ENCODE peak calls at places on chromosomes 13 and 19, in four cellular contexts. K is body of pancreas, V is left ventricle myocardium inferior, R is heart right ventricle. Z is an unnamed sample.

GRCh38 chr19:53545271-53546065 is 7.5 kb downstream of the ZNF331 start:
- DNase-seq in K (no peak), V (no peak), R (no peak), Z (no peak)

GRCh38 chr19:11538232-11539036 is at the start of gene CNN1:
- DNase-seq in K (no peak), V (peak; percentile 66), R (peak; percentile 80), Z (peak; percentile 96)

GRCh38 chr19:709965-710714 is 1.4 kb downstream of the PALM start:
- DNase-seq in K (no peak), V (peak; percentile 78), R (peak; percentile 67), Z (no peak)

GRCh38 chr19:18021121-18021755 is 13.3 kb downstream of the ARRDC2 start:
- DNase-seq in K (peak; percentile 74), V (peak; percentile 91), R (peak; percentile 91), Z (peak; percentile 94)

GRCh38 chr13:43116242-43116641 is 92.9 kb downstream of the DNAJC15 start:
- DNase-seq in K (no peak), V (no peak), R (no peak), Z (no peak)

GRCh38 chr19:14149509-14149994 is 13.2 kb upstream of the ASF1B start:
- DNase-seq in K (peak; percentile 26), V (peak; percentile 85), R (peak; percentile 77), Z (peak; percentile 86)

GRCh38 chr19:35745328-35746086 is at the start of the genes PSENEN and U2AF1L4:
- DNase-seq in K (peak; percentile 99), V (peak; percentile 96), R (peak; percentile 98), Z (peak; percentile 98)

GRCh38 chr19:33171916-33172359 is 22.2 kb upstream of the LRP3 start:
- DNase-seq in K (no peak), V (no peak), R (no peak), Z (no peak)

GRCh38 chr19:1244693-1245451 is 3.3 kb downstream of the ATP5F1D start:
- DNase-seq in K (peak; percentile 73), V (peak; percentile 87), R (peak; percentile 76), Z (no peak)

GRCh38 chr13:46171223-46171622 is 10.8 kb downstream of the LCP1 start:
- DNase-seq in K (no peak), V (no peak), R (no peak), Z (no peak)

GRCh38 chr19:1318678-1319471 is 33.2 kb downstream of the EFNA2 start:
- DNase-seq in K (no peak), V (no peak), R (no peak), Z (no peak)

GRCh38 chr19:54433697-54434096 is 15.3 kb upstream of the LENG8 start:
- DNase-seq in K (no peak), V (no peak), R (peak; percentile 2), Z (no peak)

GRCh38 chr19:35142531-35143230 is 374 bp upstream of the FXYD7 start:
- DNase-seq in K (peak; percentile 85), V (peak; percentile 40), R (no peak), Z (no peak)

GRCh38 chr13:21324793-21325192 is 134.3 kb downstream of the ZDHHC20 start:
- DNase-seq in K (no peak), V (no peak), R (no peak), Z (no peak)

GRCh38 chr13:21330126-21330861 is 128.8 kb downstream of the ZDHHC20 start:
- DNase-seq in K (no peak), V (no peak), R (no peak), Z (no peak)

GRCh38 chr13:21328201-21328600 is 130.9 kb downstream of the ZDHHC20 start:
- DNase-seq in K (no peak), V (no peak), R (no peak), Z (no peak)

GRCh38 chr13:21326155-21327030 is 132.7 kb downstream of the ZDHHC20 start:
- DNase-seq in K (peak; percentile 48), V (no peak), R (no peak), Z (no peak)

GRCh38 chr13:21328836-21329477 is 130.1 kb downstream of the ZDHHC20 start:
- DNase-seq in K (no peak), V (no peak), R (no peak), Z (no peak)
- H3K27ac ChIP-seq in K (no peak overlapping the region), V (no peak overlapping the region), R (no peak overlapping the region), Z (no peak overlapping the region)

GRCh38 chr19:21668072-21668471 is 99.3 kb downstream of the ZNF100 start:
- DNase-seq in K (no peak), V (no peak), R (no peak), Z (no peak)
- H3K27ac ChIP-seq in K (no peak overlapping the region), V (no peak overlapping the region), R (no peak overlapping the region), Z (no peak overlapping the region)

GRCh38 chr19:3283246-3283751 is 58.8 kb downstream of the CELF5 start:
- DNase-seq in K (no peak), V (no peak), R (no peak), Z (no peak)
- H3K27ac ChIP-seq in K (no peak overlapping the region), V (no peak overlapping the region), R (no peak overlapping the region), Z (no peak overlapping the region)

DNA sequence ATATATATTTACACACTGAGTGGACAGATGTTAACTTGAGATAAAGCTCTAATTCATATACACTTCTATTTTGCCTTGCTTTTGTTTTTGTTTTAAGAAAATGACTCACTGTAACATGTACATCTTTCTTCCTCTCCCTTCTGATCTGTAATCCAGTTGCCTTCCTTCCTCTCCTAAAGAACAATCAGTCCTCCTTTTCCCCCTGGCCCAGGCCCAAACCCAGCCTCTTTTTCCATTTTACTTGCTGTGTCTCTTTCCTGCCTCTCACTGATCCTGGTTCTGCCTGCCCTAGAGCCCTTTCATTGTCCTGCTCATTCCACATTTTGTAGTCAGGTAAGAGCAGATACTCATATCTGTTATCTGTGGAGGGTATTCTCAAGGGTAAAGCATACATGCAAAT is 50.8 kb downstream of the ZAR1L start:
- DNase-seq in K (peak; percentile 30), V (peak; percentile 79), R (peak; percentile 91), Z (no peak)
- H3K27ac ChIP-seq in K (no peak overlapping the region), V (peak overlapping the region; percentile 83), R (peak overlapping the region; percentile 36), Z (peak overlapping the region; percentile 25)

Z was measured in coronary artery.